ENCODE peak calls at places on chromosome 16, in five cellular contexts. One of them, this sample, is unnamed.

GRCh38 chr16:22317625-22318024 is 20.4 kb downstream of the POLR3E start:
- DNase-seq in activated CD8-positive, alpha-beta memory T cell treated with anti-CD3 and anti-CD28 coated beads, Interleukin-2, amount 10 ng/mL, durations not matched to agents 7 days and 5 days: peak
- DNase-seq in CD8-positive, alpha-beta memory T cell: no peak
- DNase-seq in CD14-positive monocyte: no peak
- DNase-seq in brain microvascular endothelial cell: no peak
- DNase-seq in this sample: no peak

GRCh38 chr16:9033125-9033830 is 58.2 kb upstream of the HAPSTR1 start:
- DNase-seq in CD14-positive monocyte: no peak
- DNase-seq in brain microvascular endothelial cell: peak
- DNase-seq in CD8-positive, alpha-beta memory T cell: no peak
- DNase-seq in activated CD8-positive, alpha-beta memory T cell treated with anti-CD3 and anti-CD28 coated beads, Interleukin-2, amount 10 ng/mL, durations not matched to agents 7 days and 5 days: no peak
- DNase-seq in this sample: no peak

GRCh38 chr16:11224894-11225676 is 30.9 kb downstream of the SOCS1 start:
- DNase-seq in activated CD8-positive, alpha-beta memory T cell treated with anti-CD3 and anti-CD28 coated beads, Interleukin-2, amount 10 ng/mL, durations not matched to agents 7 days and 5 days: peak
- DNase-seq in CD8-positive, alpha-beta memory T cell: peak
- DNase-seq in brain microvascular endothelial cell: no peak
- DNase-seq in CD14-positive monocyte: no peak
- DNase-seq in this sample: peak

GRCh38 chr16:52069866-52070265 is 477.1 kb downstream of the TOX3 start:
- DNase-seq in brain microvascular endothelial cell: peak
- DNase-seq in activated CD8-positive, alpha-beta memory T cell treated with anti-CD3 and anti-CD28 coated beads, Interleukin-2, amount 10 ng/mL, durations not matched to agents 7 days and 5 days: no peak
- DNase-seq in CD8-positive, alpha-beta memory T cell: no peak
- DNase-seq in CD14-positive monocyte: no peak
- DNase-seq in this sample: no peak

GRCh38 chr16:87316923-87317765 is at the start of gene C16orf95:
- DNase-seq in brain microvascular endothelial cell: peak
- DNase-seq in activated CD8-positive, alpha-beta memory T cell treated with anti-CD3 and anti-CD28 coated beads, Interleukin-2, amount 10 ng/mL, durations not matched to agents 7 days and 5 days: peak
- DNase-seq in CD14-positive monocyte: peak
- DNase-seq in CD8-positive, alpha-beta memory T cell: peak
- DNase-seq in this sample: peak

GRCh38 chr16:17474572-17474971 is 3.8 kb upstream of the XYLT1 start:
- DNase-seq in CD8-positive, alpha-beta memory T cell: no peak
- DNase-seq in brain microvascular endothelial cell: no peak
- DNase-seq in CD14-positive monocyte: no peak
- DNase-seq in activated CD8-positive, alpha-beta memory T cell treated with anti-CD3 and anti-CD28 coated beads, Interleukin-2, amount 10 ng/mL, durations not matched to agents 7 days and 5 days: peak
- DNase-seq in this sample: no peak

GRCh38 chr16:2691491-2692248 is 9.3 kb downstream of the KCTD5 start:
- DNase-seq in activated CD8-positive, alpha-beta memory T cell treated with anti-CD3 and anti-CD28 coated beads, Interleukin-2, amount 10 ng/mL, durations not matched to agents 7 days and 5 days: no peak
- DNase-seq in CD8-positive, alpha-beta memory T cell: no peak
- DNase-seq in brain microvascular endothelial cell: no peak
- DNase-seq in CD14-positive monocyte: no peak
- DNase-seq in this sample: peak

GRCh38 chr16:74601131-74601871 is 5.6 kb downstream of the GLG1 start:
- DNase-seq in CD8-positive, alpha-beta memory T cell: peak
- DNase-seq in activated CD8-positive, alpha-beta memory T cell treated with anti-CD3 and anti-CD28 coated beads, Interleukin-2, amount 10 ng/mL, durations not matched to agents 7 days and 5 days: peak
- DNase-seq in brain microvascular endothelial cell: no peak
- DNase-seq in CD14-positive monocyte: no peak
- DNase-seq in this sample: no peak

GRCh38 chr16:87679593-87680271 is 77.4 kb downstream of the JPH3 start:
- DNase-seq in activated CD8-positive, alpha-beta memory T cell treated with anti-CD3 and anti-CD28 coated beads, Interleukin-2, amount 10 ng/mL, durations not matched to agents 7 days and 5 days: no peak
- DNase-seq in CD8-positive, alpha-beta memory T cell: no peak
- DNase-seq in CD14-positive monocyte: no peak
- DNase-seq in brain microvascular endothelial cell: no peak
- DNase-seq in this sample: no peak

GRCh38 chr16:50505714-50506542 is 42.3 kb upstream of the NKD1 start:
- DNase-seq in activated CD8-positive, alpha-beta memory T cell treated with anti-CD3 and anti-CD28 coated beads, Interleukin-2, amount 10 ng/mL, durations not matched to agents 7 days and 5 days: no peak
- DNase-seq in CD8-positive, alpha-beta memory T cell: no peak
- DNase-seq in brain microvascular endothelial cell: no peak
- DNase-seq in CD14-positive monocyte: no peak
- DNase-seq in this sample: no peak

GRCh38 chr16:85078952-85079351 is 33.3 kb downstream of the CIBAR2 start:
- DNase-seq in CD14-positive monocyte: no peak
- DNase-seq in CD8-positive, alpha-beta memory T cell: no peak
- DNase-seq in activated CD8-positive, alpha-beta memory T cell treated with anti-CD3 and anti-CD28 coated beads, Interleukin-2, amount 10 ng/mL, durations not matched to agents 7 days and 5 days: no peak
- DNase-seq in brain microvascular endothelial cell: no peak
- DNase-seq in this sample: no peak

This sample was measured in kidney.